ENCODE peak calls at places on chromosomes 1 and 21, in four cellular contexts. Q, P, R and O are unnamed samples.

GRCh38 chr1:188154196-188154595 is 1325.4 kb downstream of the PLA2G4A start:
- DNase-seq in R (no peak), P (peak; percentile 43), Q (no peak), O (no peak)

GRCh38 chr1:210686841-210687240 is 358.1 kb downstream of the HHAT start:
- DNase-seq in P (no peak), R (no peak), Q (no peak), O (no peak)

GRCh38 chr21:42627527-42628289 is 25.7 kb upstream of the PDE9A start:
- DNase-seq in P (no peak), R (no peak), Q (no peak), O (no peak)

GRCh38 chr1:210627740-210628139 is 299.0 kb downstream of the HHAT start:
- DNase-seq in R (no peak), Q (no peak), P (no peak), O (no peak)

GRCh38 chr21:45210461-45210983 is 77.2 kb downstream of the POFUT2 start:
- DNase-seq in Q (no peak), P (no peak), R (no peak), O (no peak)

GRCh38 chr1:172775598-172776570 is 117.0 kb downstream of the FASLG start:
- DNase-seq in Q (no peak), P (no peak), R (no peak), O (no peak)

GRCh38 chr1:77876884-77877283 is 11.5 kb upstream of the NEXN start:
- DNase-seq in P (no peak), Q (no peak), R (no peak), O (no peak)

GRCh38 chr1:200180821-200181220 is 153.3 kb downstream of the NR5A2 start:
- DNase-seq in P (no peak), R (no peak), Q (no peak), O (no peak)

GRCh38 chr1:115136106-115136505 is 46.8 kb upstream of the TSPAN2 start:
- DNase-seq in Q (no peak), P (no peak), R (no peak), O (no peak)

GRCh38 chr1:10195570-10195969 is 14.8 kb upstream of the KIF1B start:
- DNase-seq in R (no peak), Q (no peak), P (no peak), O (no peak)

GRCh38 chr1:114715952-114716303 is 643 bp downstream of the NRAS start:
- DNase-seq in Q (no peak), R (no peak), P (no peak), O (no peak)

GRCh38 chr1:16088996-16089395 is 15.5 kb upstream of the FAM131C start:
- DNase-seq in R (no peak), Q (no peak), P (peak; percentile 68), O (no peak)

GRCh38 chr1:201778279-201779023 is 50.5 kb upstream of the IPO9 start:
- DNase-seq in P (no peak), R (no peak), Q (no peak), O (no peak)

GRCh38 chr1:79006564-79006963 is at the start of gene ADGRL4:
- DNase-seq in Q (no peak), P (peak; percentile 74), R (no peak), O (no peak)

GRCh38 chr1:7644906-7645750 is 126.0 kb upstream of the VAMP3 start:
- DNase-seq in R (no peak), P (peak; percentile 83), Q (no peak), O (no peak)

GRCh38 chr1:180171691-180172090 is 17.0 kb downstream of the QSOX1 start:
- DNase-seq in R (no peak), P (no peak), Q (no peak), O (no peak)

GRCh38 chr1:183403386-183403957 is 14.7 kb downstream of the NMNAT2 start:
- DNase-seq in P (no peak), Q (no peak), R (no peak), O (no peak)

GRCh38 chr1:44346184-44346583 is 8.9 kb downstream of the ERI3 start:
- DNase-seq in P (no peak), Q (no peak), R (no peak), O (no peak)

GRCh38 chr1:178361847-178362246 is 134.9 kb downstream of the CLEC20A start:
- DNase-seq in R (no peak), P (peak; percentile 55), Q (no peak), O (no peak)

GRCh38 chr1:9262096-9262495 is 27.5 kb downstream of the H6PD start:
- DNase-seq in P (no peak), R (no peak), Q (no peak), O (no peak)

GRCh38 chr1:16459503-16459902 is 19.0 kb downstream of the NECAP2 start:
- DNase-seq in P (peak; percentile 31), R (no peak), Q (no peak), O (no peak)

GRCh38 chr1:158998781-158999161 is 10.9 kb upstream of the IFI16 start:
- DNase-seq in R (peak; percentile 62), P (no peak), Q (peak; percentile 61), O (no peak)

GRCh38 chr1:162055062-162055461 is 14.4 kb upstream of the NOS1AP start:
- DNase-seq in P (no peak), Q (no peak), R (no peak), O (no peak)

GRCh38 chr1:10085076-10085475 is 52.3 kb downstream of the UBE4B start:
- DNase-seq in Q (no peak), R (no peak), P (no peak), O (no peak)

GRCh38 chr1:23384312-23385058 is 14.8 kb upstream of the ZNF436 start:
- DNase-seq in Q (no peak), P (no peak), R (no peak), O (no peak)

DNA sequence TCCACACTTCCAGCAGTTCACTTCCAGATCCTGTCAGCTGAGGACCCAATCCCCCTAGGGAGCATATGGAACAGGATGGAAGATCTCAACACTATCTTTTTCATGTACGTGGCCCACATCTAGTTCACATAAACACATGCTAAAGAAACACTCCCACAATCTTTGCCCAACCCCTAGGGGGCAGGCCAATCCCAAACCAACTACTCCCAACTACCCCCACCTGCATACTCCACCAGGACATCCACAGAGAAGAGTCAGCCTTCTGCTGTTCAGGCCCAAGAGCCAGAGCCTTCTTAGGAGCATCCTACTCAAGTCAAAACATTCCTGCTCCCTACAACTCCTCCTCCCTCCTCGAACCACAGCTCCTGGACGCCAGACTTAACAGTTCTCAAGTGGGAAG is 5.6 kb upstream of the SLC5A9 start:
- DNase-seq in R (no peak), P (no peak), Q (no peak), O (no peak)
- TF ChIP-seq CTCF in R (no peak), P (no peak), Q (no peak), O (no peak)

GRCh38 chr1:36176151-36176949 is 20.4 kb downstream of the MAP7D1 start:
- DNase-seq in R (no peak), P (no peak), Q (no peak), O (no peak)
- TF ChIP-seq CTCF in R (no peak), P (no peak), Q (no peak), O (no peak)

DNA sequence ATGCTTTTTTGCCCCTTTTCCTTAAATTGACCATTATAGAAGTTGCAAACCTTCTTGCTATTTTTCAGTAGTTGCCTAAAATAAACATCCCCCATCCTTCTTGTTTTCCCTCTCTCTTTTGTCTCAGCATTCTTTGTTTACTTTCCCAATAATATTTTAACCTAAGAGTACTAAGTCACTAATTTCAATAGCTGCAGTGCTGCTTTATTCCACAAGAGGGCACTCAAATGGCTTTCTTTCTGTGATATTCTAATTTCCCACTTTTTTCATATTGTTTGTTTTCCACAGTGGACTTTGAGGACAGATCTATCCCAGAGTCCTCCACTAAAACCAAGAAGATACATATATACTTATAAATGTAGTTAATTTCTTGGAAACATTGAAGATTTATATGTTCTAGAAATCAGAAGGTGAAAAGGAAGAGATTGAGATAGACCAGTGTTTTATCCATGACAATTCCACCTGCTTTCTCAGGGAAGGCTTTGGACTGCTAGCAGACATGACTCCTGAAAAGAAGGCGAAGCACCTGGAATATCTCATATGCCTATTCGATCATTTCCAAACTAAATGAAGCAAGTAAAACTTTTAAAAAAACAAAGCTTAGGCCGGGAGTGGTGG is 104.8 kb upstream of the GRIK1 start:
- DNase-seq in P (no peak), Q (no peak), R (no peak), O (no peak)
- TF ChIP-seq CTCF in P (peak; percentile 82), Q (peak; percentile 94), R (no peak), O (peak; percentile 87)

DNA sequence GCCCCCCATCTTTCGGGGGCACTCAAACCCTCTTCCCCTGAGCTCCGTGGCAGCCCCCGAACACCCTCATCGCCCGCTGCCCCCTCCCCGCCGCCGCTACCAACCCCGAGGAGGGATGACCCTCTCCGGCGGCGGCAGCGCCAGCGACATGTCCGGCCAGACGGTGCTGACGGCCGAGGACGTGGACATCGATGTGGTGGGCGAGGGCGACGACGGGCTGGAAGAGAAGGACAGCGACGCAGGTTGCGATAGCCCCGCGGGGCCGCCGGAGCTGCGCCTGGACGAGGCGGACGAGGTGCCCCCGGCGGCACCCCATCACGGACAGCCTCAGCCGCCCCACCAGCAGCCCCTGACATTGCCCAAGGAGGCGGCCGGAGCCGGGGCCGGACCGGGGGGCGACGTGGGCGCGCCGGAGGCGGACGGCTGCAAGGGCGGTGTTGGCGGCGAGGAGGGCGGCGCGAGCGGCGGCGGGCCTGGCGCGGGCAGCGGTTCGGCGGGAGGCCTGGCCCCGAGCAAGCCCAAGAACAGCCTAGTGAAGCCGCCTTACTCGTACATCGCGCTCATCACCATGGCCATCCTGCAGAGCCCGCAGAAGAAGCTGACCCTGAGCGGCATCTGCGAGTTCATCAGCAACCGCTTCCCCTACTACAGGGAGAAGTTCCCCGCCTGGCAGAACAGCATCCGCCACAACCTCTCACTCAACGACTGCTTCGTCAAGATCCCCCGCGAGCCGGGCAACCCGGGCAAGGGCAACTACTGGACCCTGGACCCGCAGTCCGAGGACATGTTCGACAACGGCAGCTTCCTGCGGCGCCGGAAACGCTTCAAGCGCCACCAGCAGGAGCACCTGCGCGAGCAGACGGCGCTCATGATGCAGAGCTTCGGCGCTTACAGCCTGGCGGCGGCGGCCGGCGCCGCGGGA is 838 bp downstream of the FOXD3 start:
- DNase-seq in P (peak; percentile 85), Q (peak; percentile 48), R (no peak), O (peak; percentile 40)
- TF ChIP-seq CTCF in P (no peak), Q (no peak), R (no peak), O (no peak)

GRCh38 chr1:12469493-12469892 is 148.5 kb downstream of the DHRS3 start:
- DNase-seq in R (no peak), P (no peak), Q (no peak), O (no peak)
- TF ChIP-seq CTCF in R (no peak), P (no peak), Q (no peak), O (no peak)